ENCODE peak calls at places on chromosomes 1 and 21, in ten cellular contexts. J is lower leg skin, M is neural progenitor cell, V is astrocyte of the spinal cord, S is uterus, Y is cardiac muscle cell, N is esophagus muscularis mucosa, K is psoas muscle, R is stomach, A is fibroblast of the aortic adventitia. Q is an unnamed sample.

GRCh38 chr1:231751624-231751897 is 125.0 kb downstream of the DISC1 start:
- DNase-seq in J (no peak), M (no peak), V (no peak), S (no peak), Y (no peak), N (no peak), K (no peak), R (no peak), A (no peak), Q (no peak)

GRCh38 chr1:54934869-54935268 is 45.6 kb upstream of the TMEM61 start:
- DNase-seq in J (no peak), M (no peak), V (peak; percentile 91), S (no peak), Y (no peak), N (no peak), K (no peak), R (no peak), A (peak; percentile 96), Q (no peak)

GRCh38 chr1:186202174-186202843 is 172.7 kb downstream of the TPR start:
- DNase-seq in J (peak; percentile 91), M (peak; percentile 47), V (no peak), S (peak; percentile 37), Y (no peak), N (no peak), K (peak; percentile 67), R (no peak), A (peak; percentile 96), Q (no peak)

GRCh38 chr1:244217711-244218110 is 166.6 kb downstream of the ZBTB18 start:
- DNase-seq in J (peak; percentile 18), M (no peak), V (no peak), S (no peak), Y (no peak), N (no peak), K (no peak), R (no peak), A (no peak), Q (no peak)

GRCh38 chr1:222288056-222288455 is 259.8 kb downstream of the HHIPL2 start:
- DNase-seq in J (no peak), M (no peak), V (peak; percentile 15), S (no peak), Y (peak; percentile 1), N (no peak), K (no peak), R (no peak), A (peak; percentile 32), Q (no peak)

GRCh38 chr1:24765308-24765988 is 20.2 kb downstream of the CLIC4 start:
- DNase-seq in J (no peak), M (no peak), V (peak; percentile 68), S (no peak), Y (no peak), N (peak; percentile 21), K (no peak), R (no peak), A (peak; percentile 77), Q (no peak)

GRCh38 chr1:233082778-233083550 is 132.6 kb downstream of the NTPCR start:
- DNase-seq in J (no peak), M (no peak), V (no peak), S (no peak), Y (no peak), N (no peak), K (no peak), R (no peak), A (no peak), Q (no peak)

GRCh38 chr1:32255072-32256071 is 4.3 kb downstream of the LCK start:
- DNase-seq in J (no peak), M (no peak), V (no peak), S (no peak), Y (no peak), N (no peak), K (no peak), R (no peak), A (no peak), Q (no peak)

GRCh38 chr21:29007135-29007534 is 12.0 kb downstream of the RWDD2B start:
- DNase-seq in J (no peak), M (no peak), V (no peak), S (no peak), Y (no peak), N (no peak), K (no peak), R (no peak), A (no peak), Q (no peak)

DNA sequence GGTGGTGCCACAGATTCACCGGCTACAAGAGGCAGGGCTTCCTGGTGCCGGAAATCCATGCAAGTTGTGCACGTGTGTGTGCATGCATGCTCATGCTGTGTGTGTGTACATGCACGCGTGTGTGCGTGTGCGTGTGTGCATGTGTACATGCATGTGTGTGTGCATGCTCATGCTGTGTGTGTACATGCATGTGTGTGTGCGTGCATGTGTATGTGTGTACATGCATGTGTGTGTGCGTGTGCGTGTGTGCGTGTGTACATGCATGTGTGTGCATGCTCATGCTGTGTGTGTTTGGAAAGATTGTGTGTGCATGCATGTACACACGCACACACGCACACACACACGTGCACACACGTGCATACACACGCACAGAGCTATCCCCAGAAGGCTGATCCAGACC is 48.9 kb downstream of the PRDM16 start:
- DNase-seq in J (no peak), M (no peak), V (no peak), S (no peak), Y (no peak), N (no peak), K (no peak), R (no peak), A (no peak), Q (no peak)
- H3K4me3 ChIP-seq in J (no peak overlapping the region), M (no peak overlapping the region), V (no peak overlapping the region), S (no peak overlapping the region), Y (no peak overlapping the region), N (no peak overlapping the region), K (no peak overlapping the region), R (no peak overlapping the region), A (no peak overlapping the region), Q (no peak overlapping the region)

GRCh38 chr1:51237313-51237700 is 1.2 kb downstream of the RNF11 start:
- DNase-seq in J (no peak), M (no peak), V (no peak), S (no peak), Y (no peak), N (no peak), K (no peak), R (no peak), A (no peak), Q (peak; percentile 42)
- TF ChIP-seq CTCF in J (no peak), M (no peak), V (no peak), S (no peak), Y (no peak), N (no peak), K (no peak), R (no peak), A (no peak), Q (no peak)

GRCh38 chr1:44670751-44671640 is 3.3 kb downstream of the TMEM53 start:
- DNase-seq in J (no peak), M (no peak), V (no peak), S (no peak), Y (no peak), N (no peak), K (no peak), R (no peak), A (no peak), Q (no peak)

GRCh38 chr1:44672956-44673674 is 1.2 kb downstream of the TMEM53 start:
- DNase-seq in J (no peak), M (no peak), V (no peak), S (no peak), Y (no peak), N (no peak), K (no peak), R (no peak), A (no peak), Q (no peak)

GRCh38 chr1:44674113-44675000 is at the start of the genes ARMH1 and TMEM53:
- DNase-seq in J (peak; percentile 100), M (peak; percentile 100), V (peak; percentile 99), S (peak; percentile 100), Y (peak; percentile 99), N (peak; percentile 100), K (peak; percentile 99), R (peak; percentile 99), A (peak; percentile 99), Q (peak; percentile 98)

GRCh38 chr1:44673675-44674112 is 587 bp downstream of the TMEM53 start:
- DNase-seq in J (no peak), M (no peak), V (no peak), S (no peak), Y (no peak), N (no peak), K (no peak), R (no peak), A (no peak), Q (no peak)

GRCh38 chr1:44672254-44672955 is 1.9 kb downstream of the TMEM53 start:
- DNase-seq in J (no peak), M (peak; percentile 49), V (peak; percentile 88), S (no peak), Y (no peak), N (no peak), K (no peak), R (no peak), A (peak; percentile 37), Q (no peak)
- H3K4me3 ChIP-seq in J (no peak overlapping the region), M (no peak overlapping the region), V (no peak overlapping the region), S (no peak overlapping the region), Y (no peak overlapping the region), N (no peak overlapping the region), K (no peak overlapping the region), R (no peak overlapping the region), A (no peak overlapping the region), Q (no peak overlapping the region)

DNA sequence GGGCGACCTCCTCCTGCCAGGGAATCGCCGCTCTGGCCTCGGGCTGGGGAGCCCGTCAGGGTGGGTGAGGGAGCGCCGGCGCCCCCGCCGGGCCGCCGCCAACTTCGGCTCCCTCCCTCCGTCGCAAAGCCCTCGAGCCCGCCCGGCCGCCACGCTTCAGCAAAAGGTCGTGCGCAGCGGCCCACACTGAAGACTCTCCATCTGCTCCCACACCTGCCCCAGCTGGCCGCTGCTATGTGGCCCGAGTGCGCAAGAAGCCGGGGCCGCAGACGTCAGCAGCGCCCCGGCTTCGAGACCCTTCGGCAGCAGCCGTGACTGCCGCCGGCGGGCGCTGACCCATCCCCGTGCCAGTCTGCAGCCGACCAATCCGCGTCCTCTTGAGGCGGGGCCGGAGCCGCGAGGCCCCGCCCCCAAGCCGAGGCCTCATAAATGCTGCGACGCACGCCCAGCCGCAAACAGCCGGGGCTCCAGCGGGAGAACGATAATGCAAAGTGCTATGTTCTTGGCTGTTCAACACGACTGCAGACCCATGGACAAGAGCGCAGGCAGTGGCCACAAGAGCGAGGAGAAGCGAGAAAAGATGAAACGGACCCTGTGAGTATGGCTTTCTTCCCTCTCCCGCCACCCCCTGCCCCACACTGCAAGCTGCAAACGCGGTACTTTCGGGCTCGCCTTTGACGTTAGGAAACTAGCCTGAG is at the start of gene RGS2:
- DNase-seq in J (peak; percentile 98), M (peak; percentile 96), V (peak; percentile 96), S (peak; percentile 93), Y (peak; percentile 96), N (peak; percentile 97), K (peak; percentile 93), R (peak; percentile 93), A (peak; percentile 92), Q (no peak)
- TF ChIP-seq CTCF in J (no peak), M (peak; percentile 38), V (peak; percentile 21), S (peak; percentile 33), Y (no peak), N (peak; percentile 33), K (no peak), R (no peak), A (no peak), Q (no peak)